ENCODE peak calls at places on chromosomes 7 and 10, in four cellular contexts. M is mesendoderm, B is fibroblast of lung, T is lower lobe of right lung. Y is an unnamed sample.

GRCh38 chr10:51269816-51270215 is 195.5 kb downstream of the PRKG1 start:
- DNase-seq in M (no peak), B (peak; percentile 56), T (no peak), Y (no peak)

GRCh38 chr10:5460468-5461200 is 38.7 kb downstream of the CALML5 start:
- DNase-seq in M (no peak), B (no peak), T (no peak), Y (no peak)

GRCh38 chr7:46569117-46569433 is 648.0 kb upstream of the IGFBP3 start:
- DNase-seq in M (peak; percentile 65), B (no peak), T (no peak), Y (no peak)

GRCh38 chr7:158252837-158253669 is 334.6 kb downstream of the PTPRN2 start:
- DNase-seq in M (no peak), B (no peak), T (peak; percentile 45), Y (no peak)

GRCh38 chr10:99775850-99776249 is 6.6 kb upstream of the ABCC2 start:
- DNase-seq in M (no peak), B (peak; percentile 90), T (no peak), Y (no peak)

GRCh38 chr7:105759670-105760548 is 116.5 kb downstream of the ATXN7L1 start:
- DNase-seq in M (no peak), B (peak; percentile 81), T (no peak), Y (peak; percentile 41)

GRCh38 chr10:21084700-21085099 is 187.6 kb upstream of the NEBL start:
- DNase-seq in M (no peak), B (no peak), T (no peak), Y (peak; percentile 18)

GRCh38 chr10:107546239-107546638 is 381.7 kb upstream of the SORCS1 start:
- DNase-seq in M (peak; percentile 19), B (peak; percentile 44), T (no peak), Y (no peak)

GRCh38 chr10:132616170-132616994 is 78.8 kb downstream of the INPP5A start:
- DNase-seq in M (no peak), B (no peak), T (no peak), Y (no peak)

DNA sequence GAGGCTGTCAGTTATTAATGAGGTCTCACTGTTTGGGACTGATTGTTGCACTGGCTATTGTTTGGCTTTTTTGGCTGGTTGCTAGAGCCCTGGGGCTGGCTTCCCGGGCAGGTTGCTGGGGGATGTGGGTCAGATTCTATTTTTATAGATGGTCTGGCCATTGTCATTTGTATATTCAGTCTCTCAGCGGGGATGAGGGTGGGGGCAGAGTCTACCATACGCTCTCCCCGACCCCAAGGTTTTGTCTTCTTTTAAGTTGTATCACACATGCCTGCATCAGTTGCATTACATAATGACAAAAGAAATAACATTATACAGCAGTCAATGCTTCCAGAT is 84.3 kb upstream of the GRB10 start:
- DNase-seq in M (no peak), B (no peak), T (no peak), Y (no peak)
- H3K4me3 ChIP-seq in M (no peak overlapping the region), B (no peak overlapping the region), T (no peak overlapping the region), Y (no peak overlapping the region)

GRCh38 chr7:128168667-128169210 is 72.3 kb upstream of the LEP start:
- DNase-seq in M (peak; percentile 89), B (peak; percentile 5), T (no peak), Y (no peak)
- H3K4me3 ChIP-seq in M (no peak overlapping the region), B (no peak overlapping the region), T (no peak overlapping the region), Y (no peak overlapping the region)

DNA sequence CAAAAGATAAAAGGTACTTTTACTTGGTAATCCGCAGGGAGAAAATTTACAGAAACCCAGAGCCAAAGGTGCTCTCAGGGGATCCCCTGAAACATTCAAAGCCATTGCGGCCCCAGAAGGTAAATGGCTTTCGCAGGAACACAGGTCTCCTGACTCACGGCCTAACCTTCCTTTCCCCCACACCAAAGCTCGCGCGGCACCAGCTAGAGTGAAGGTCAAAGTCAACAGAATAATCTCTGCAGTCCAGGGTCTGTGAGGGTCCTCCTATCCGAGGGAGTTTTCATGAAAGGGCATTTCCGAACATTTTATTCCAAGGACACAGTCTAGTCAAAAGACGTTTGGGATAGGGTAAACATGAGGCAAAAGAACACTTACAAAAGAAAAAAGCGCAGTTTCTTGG is 615 bp upstream of the STEAP2 start:
- DNase-seq in M (no peak), B (no peak), T (no peak), Y (no peak)
- H3K4me3 ChIP-seq in M (peak overlapping the region; percentile 49), B (peak overlapping the region; percentile 56), T (peak overlapping the region; percentile 62), Y (no peak overlapping the region)

GRCh38 chr7:92697414-92697813 is 107.2 kb upstream of the FAM133B start:
- DNase-seq in M (no peak), B (peak; percentile 14), T (no peak), Y (no peak)

GRCh38 chr7:92696584-92696983 is 106.4 kb upstream of the FAM133B start:
- DNase-seq in M (no peak), B (no peak), T (no peak), Y (no peak)

GRCh38 chr7:92699560-92699959 is 109.4 kb upstream of the FAM133B start:
- DNase-seq in M (no peak), B (peak; percentile 22), T (no peak), Y (no peak)

GRCh38 chr7:92697012-92697411 is 106.8 kb upstream of the FAM133B start:
- DNase-seq in M (no peak), B (no peak), T (no peak), Y (no peak)

GRCh38 chr7:92698237-92698841 is 108.1 kb upstream of the FAM133B start:
- DNase-seq in M (no peak), B (peak; percentile 87), T (no peak), Y (no peak)
- H3K4me3 ChIP-seq in M (no peak overlapping the region), B (no peak overlapping the region), T (peak overlapping the region; percentile 4), Y (no peak overlapping the region)

GRCh38 chr10:76628801-76629200 is 1008.8 kb downstream of the KCNMA1 start:
- DNase-seq in M (no peak), B (no peak), T (no peak), Y (no peak)

GRCh38 chr10:76626406-76626805 is 1011.2 kb downstream of the KCNMA1 start:
- DNase-seq in M (no peak), B (no peak), T (no peak), Y (no peak)

GRCh38 chr10:76621886-76622620 is 1015.6 kb downstream of the KCNMA1 start:
- DNase-seq in M (no peak), B (no peak), T (no peak), Y (no peak)

GRCh38 chr10:76618641-76619040 is 1019.0 kb downstream of the KCNMA1 start:
- DNase-seq in M (no peak), B (no peak), T (no peak), Y (no peak)

GRCh38 chr10:76624470-76624869 is 1013.1 kb downstream of the KCNMA1 start:
- DNase-seq in M (no peak), B (no peak), T (no peak), Y (peak; percentile 44)
- H3K4me3 ChIP-seq in M (no peak overlapping the region), B (no peak overlapping the region), T (no peak overlapping the region), Y (no peak overlapping the region)

GRCh38 chr10:26622891-26623290 is 74.6 kb upstream of the PDSS1 start:
- DNase-seq in M (peak; percentile 4), B (no peak), T (no peak), Y (no peak)
- H3K4me3 ChIP-seq in M (no peak overlapping the region), B (no peak overlapping the region), T (peak overlapping the region; percentile 55), Y (peak overlapping the region; percentile 10)

Y was measured in GM12865.